ENCODE peak calls at places on chromosomes 6 and 20, in seven cellular contexts. U is BJ, C is NCI-H510A treated with DMSO at 0.1 percent for 48 hours, D is psoas muscle, F is GM10248, H is SJSA1, E is SW 1271. I is an unnamed sample.

GRCh38 chr6:74598473-74599393 is 607.1 kb downstream of the COL12A1 start:
- DNase-seq in U (peak; percentile 69), C (no peak), D (no peak), F (peak; percentile 63), H (no peak), E (no peak), I (no peak)

GRCh38 chr6:135299256-135299655 is 118.1 kb downstream of the MYB start:
- DNase-seq in U (no peak), C (no peak), D (no peak), F (no peak), H (no peak), E (no peak), I (no peak)

GRCh38 chr6:170022827-170023619 is 267.9 kb downstream of the DLL1 start:
- DNase-seq in U (no peak), C (no peak), D (no peak), F (no peak), H (no peak), E (no peak), I (no peak)

GRCh38 chr6:34709386-34709785 is 12.8 kb upstream of the ILRUN start:
- DNase-seq in U (no peak), C (no peak), D (no peak), F (no peak), H (no peak), E (no peak), I (no peak)

GRCh38 chr20:32190608-32191415 is 16.7 kb downstream of the PLAGL2 start:
- DNase-seq in U (no peak), C (no peak), D (no peak), F (peak; percentile 24), H (no peak), E (no peak), I (no peak)

GRCh38 chr20:646868-647233 is 6.1 kb downstream of the SRXN1 start:
- DNase-seq in U (no peak), C (no peak), D (no peak), F (no peak), H (no peak), E (no peak), I (no peak)

GRCh38 chr20:51532577-51533191 is 9.8 kb downstream of the NFATC2 start:
- DNase-seq in U (no peak), C (no peak), D (peak; percentile 80), F (no peak), H (no peak), E (no peak), I (no peak)

GRCh38 chr6:53737746-53738145 is 57.1 kb upstream of the LRRC1 start:
- DNase-seq in U (no peak), C (no peak), D (no peak), F (no peak), H (no peak), E (no peak), I (no peak)

GRCh38 chr6:2862712-2863174 is 21.1 kb upstream of the SERPINB1 start:
- DNase-seq in U (no peak), C (no peak), D (no peak), F (peak; percentile 52), H (no peak), E (no peak), I (peak; percentile 48)

GRCh38 chr6:37657117-37657886 is 40.4 kb downstream of the MDGA1 start:
- DNase-seq in U (no peak), C (no peak), D (no peak), F (no peak), H (no peak), E (no peak), I (no peak)

GRCh38 chr6:118319890-118320289 is 228.2 kb upstream of the PLN start:
- DNase-seq in U (no peak), C (peak; percentile 33), D (no peak), F (no peak), H (no peak), E (no peak), I (no peak)

GRCh38 chr6:96853083-96853482 is 15.8 kb upstream of the GPR63 start:
- DNase-seq in U (no peak), C (no peak), D (no peak), F (no peak), H (no peak), E (no peak), I (no peak)

GRCh38 chr6:123610779-123611178 is 26.0 kb downstream of the TRDN start:
- DNase-seq in U (no peak), C (no peak), D (no peak), F (no peak), H (no peak), E (no peak), I (no peak)

GRCh38 chr20:24775966-24776365 is 173.1 kb upstream of the CST7 start:
- DNase-seq in U (no peak), C (no peak), D (no peak), F (no peak), H (no peak), E (no peak), I (no peak)

GRCh38 chr20:16007978-16008377 is 565.3 kb downstream of the KIF16B start:
- DNase-seq in U (no peak), C (no peak), D (no peak), F (no peak), H (no peak), E (no peak), I (no peak)

GRCh38 chr6:143807103-143807425 is 36.1 kb upstream of the LTV1 start:
- DNase-seq in U (no peak), C (no peak), D (no peak), F (no peak), H (no peak), E (no peak), I (no peak)

GRCh38 chr6:108561742-108562502 is 1.2 kb downstream of the FOXO3 start:
- DNase-seq in U (no peak), C (no peak), D (peak; percentile 71), F (no peak), H (peak; percentile 46), E (no peak), I (no peak)

GRCh38 chr6:10014561-10014960 is 400.3 kb downstream of the TFAP2A start:
- DNase-seq in U (peak; percentile 35), C (no peak), D (no peak), F (no peak), H (no peak), E (no peak), I (no peak)

GRCh38 chr20:44422083-44422482 is 53.6 kb upstream of the TTPAL start:
- DNase-seq in U (no peak), C (no peak), D (no peak), F (no peak), H (peak; percentile 85), E (no peak), I (no peak)

GRCh38 chr6:19837511-19838441 is 606 bp downstream of the ID4 start:
- DNase-seq in U (no peak), C (peak; percentile 27), D (peak; percentile 54), F (no peak), H (peak; percentile 48), E (no peak), I (no peak)

GRCh38 chr6:119137194-119138072 is 59.0 kb upstream of the FAM184A start:
- DNase-seq in U (no peak), C (no peak), D (no peak), F (no peak), H (no peak), E (no peak), I (no peak)

GRCh38 chr6:356828-357251 is 34.7 kb upstream of the IRF4 start:
- DNase-seq in U (no peak), C (no peak), D (no peak), F (peak; percentile 90), H (peak; percentile 38), E (no peak), I (peak; percentile 51)

GRCh38 chr20:51354769-51355319 is 187.7 kb downstream of the NFATC2 start:
- DNase-seq in U (no peak), C (no peak), D (peak; percentile 13), F (no peak), H (peak; percentile 76), E (no peak), I (no peak)

GRCh38 chr6:37137881-37138568 is 31.9 kb upstream of the PIM1 start:
- DNase-seq in U (no peak), C (no peak), D (no peak), F (no peak), H (peak; percentile 95), E (no peak), I (no peak)

GRCh38 chr6:84492246-84493135 is 265.0 kb upstream of the CEP162 start:
- DNase-seq in U (no peak), C (no peak), D (no peak), F (no peak), H (no peak), E (no peak), I (no peak)

GRCh38 chr20:50496773-50497375 is 13.3 kb upstream of the PTPN1 start:
- DNase-seq in U (no peak), C (no peak), D (no peak), F (no peak), H (no peak), E (no peak), I (no peak)

GRCh38 chr20:2762578-2763131 is 37.8 kb downstream of the CPXM1 start:
- DNase-seq in U (no peak), C (no peak), D (no peak), F (no peak), H (no peak), E (no peak), I (no peak)

GRCh38 chr6:82995066-82995465 is 70.6 kb downstream of the UBE3D start:
- DNase-seq in U (no peak), C (no peak), D (no peak), F (no peak), H (no peak), E (no peak), I (no peak)

GRCh38 chr20:36344517-36345132 is 38.5 kb downstream of the DLGAP4 start:
- DNase-seq in U (no peak), C (no peak), D (no peak), F (peak; percentile 48), H (no peak), E (no peak), I (no peak)

GRCh38 chr20:38133680-38134426 is 31.2 kb downstream of the TGM2 start:
- DNase-seq in U (no peak), C (no peak), D (no peak), F (no peak), H (no peak), E (no peak), I (no peak)

GRCh38 chr6:17297261-17298080 is 16.3 kb downstream of the RBM24 start:
- DNase-seq in U (no peak), C (no peak), D (no peak), F (no peak), H (no peak), E (no peak), I (no peak)

GRCh38 chr6:38375341-38375740 is 264.4 kb downstream of the BTBD9 start:
- DNase-seq in U (no peak), C (no peak), D (no peak), F (no peak), H (no peak), E (no peak), I (no peak)

I was measured in activated CD4-positive, CD25-positive, alpha-beta regulatory T cell treated with anti-CD3 and anti-CD28 coated beads, Interleukin-2, amount 50 U/mL, for 72 hours.